ENCODE peak calls at places on chromosomes 3 and 15, in nine cellular contexts. I is HCT116, V is K562, Z is uterus, H is ovary, P is spleen, A is endothelial cell of umbilical vein, Q is tibial nerve, E is heart left ventricle. U is an unnamed sample.
A peak's percentile ranks its signal among the peaks of the same experiment; 100 is the strongest.

GRCh38 chr3:106176734-106177133 is 307.9 kb upstream of the CBLB start:
- DNase-seq in H (no peak), P (no peak), A (peak; percentile 5), E (no peak), Q (no peak), V (no peak), I (no peak), Z (no peak), U (no peak)

GRCh38 chr3:25103391-25103790 is 324.7 kb upstream of the RARB start:
- DNase-seq in P (no peak), Z (no peak), E (no peak), V (no peak), Q (no peak), H (no peak), I (no peak), A (no peak), U (no peak)

GRCh38 chr15:99984491-99985243 is 251.4 kb upstream of the LYSMD4 start:
- DNase-seq in P (no peak), H (no peak), A (no peak), I (no peak), V (no peak), Q (no peak), Z (no peak), E (no peak), U (no peak)

GRCh38 chr3:1600206-1600605 is 498.5 kb upstream of the CNTN4 start:
- DNase-seq in H (no peak), E (no peak), V (no peak), P (peak; percentile 58), Q (no peak), A (no peak), Z (no peak), I (no peak), U (no peak)

GRCh38 chr15:70147778-70148177 is 50.1 kb upstream of the TLE3 start:
- DNase-seq in P (no peak), I (no peak), A (no peak), Q (no peak), Z (no peak), V (no peak), E (no peak), H (no peak), U (no peak)

GRCh38 chr3:127954642-127955041 is 39.6 kb downstream of the KBTBD12 start:
- DNase-seq in E (peak; percentile 80), V (no peak), Q (no peak), A (no peak), P (no peak), H (no peak), I (no peak), Z (no peak), U (no peak)

GRCh38 chr3:14031271-14031670 is 93.4 kb downstream of the CHCHD4 start:
- DNase-seq in P (no peak), Z (no peak), H (no peak), E (no peak), V (no peak), I (no peak), Q (no peak), A (no peak), U (no peak)

GRCh38 chr3:59573911-59574310 is 524.1 kb upstream of the CFAP20DC start:
- DNase-seq in Z (peak; percentile 77), P (no peak), H (peak; percentile 60), E (peak; percentile 56), A (no peak), V (no peak), I (no peak), Q (peak; percentile 48), U (no peak)

GRCh38 chr3:193808317-193808716 is 215.3 kb downstream of the OPA1 start:
- DNase-seq in I (no peak), V (no peak), P (no peak), A (no peak), Z (no peak), H (no peak), Q (no peak), E (no peak), U (no peak)

GRCh38 chr3:36540898-36541518 is 160.7 kb downstream of the STAC start:
- DNase-seq in A (no peak), P (no peak), E (no peak), Z (no peak), I (peak; percentile 12), Q (no peak), H (no peak), V (peak; percentile 10), U (no peak)

GRCh38 chr15:55846108-55846707 is 103.3 kb upstream of the PRTG start:
- DNase-seq in Z (peak; percentile 77), P (no peak), E (no peak), A (peak; percentile 87), I (peak; percentile 57), Q (no peak), V (peak; percentile 50), H (no peak), U (no peak)

GRCh38 chr3:140388525-140388924 is 289.3 kb upstream of the TRIM42 start:
- DNase-seq in Q (no peak), E (no peak), Z (no peak), A (no peak), V (no peak), P (no peak), I (no peak), H (no peak), U (no peak)

GRCh38 chr3:140387244-140387643 is 290.6 kb upstream of the TRIM42 start:
- DNase-seq in Z (no peak), P (no peak), A (no peak), V (no peak), E (no peak), Q (no peak), H (no peak), I (no peak), U (no peak)

GRCh38 chr3:140384028-140384771 is 293.7 kb upstream of the TRIM42 start:
- DNase-seq in I (no peak), Q (no peak), V (no peak), E (no peak), H (peak; percentile 68), A (no peak), P (no peak), Z (no peak), U (no peak)

GRCh38 chr3:140386357-140387100 is 291.3 kb upstream of the TRIM42 start:
- DNase-seq in Q (no peak), Z (peak; percentile 46), P (no peak), H (peak; percentile 82), I (no peak), A (no peak), E (no peak), V (no peak), U (no peak)

GRCh38 chr3:140384876-140385275 is 293.0 kb upstream of the TRIM42 start:
- DNase-seq in Z (no peak), I (no peak), E (no peak), H (no peak), A (no peak), P (no peak), V (no peak), Q (no peak), U (no peak)
- H3K27me3 ChIP-seq in Z (no peaks in the 10 kb centered on the region), I (peaks cover 3% of the 10 kb centered on the region), E (no peaks in the 10 kb centered on the region), H (no peaks in the 10 kb centered on the region), A (no peaks in the 10 kb centered on the region), P (no peaks in the 10 kb centered on the region), V (no peaks in the 10 kb centered on the region), Q (no peaks in the 10 kb centered on the region), U (no peaks in the 10 kb centered on the region)

GRCh38 chr3:186826978-186827857 is 15.3 kb upstream of the ADIPOQ start:
- DNase-seq in E (peak; percentile 83), Z (peak; percentile 54), V (peak; percentile 99), Q (peak; percentile 52), H (peak; percentile 86), I (peak; percentile 49), P (peak; percentile 96), A (peak; percentile 78), U (peak; percentile 74)
- TF ChIP-seq POLR2A in E (peak; percentile 71), Z (peak; percentile 42), V (peak; percentile 79), Q (peak; percentile 32), H (no peak), I (peak; percentile 89), P (no peak), A (peak; percentile 82), U (no peak)

GRCh38 chr15:77654975-77655374 is 22.3 kb upstream of the LINGO1 start:
- DNase-seq in P (no peak), I (peak; percentile 22), Z (no peak), E (no peak), A (no peak), V (peak; percentile 74), H (no peak), Q (no peak), U (no peak)

GRCh38 chr15:77659350-77660321 is 26.9 kb upstream of the LINGO1 start:
- DNase-seq in Q (no peak), V (peak; percentile 91), I (peak; percentile 34), P (no peak), H (peak; percentile 67), Z (no peak), E (peak; percentile 54), A (peak; percentile 22), U (peak; percentile 64)

GRCh38 chr15:77657629-77658238 is 25.0 kb upstream of the LINGO1 start:
- DNase-seq in V (no peak), Z (no peak), H (no peak), I (no peak), E (no peak), A (no peak), P (no peak), Q (no peak), U (no peak)

GRCh38 chr15:77653832-77654480 is 21.2 kb upstream of the LINGO1 start:
- DNase-seq in Z (no peak), P (no peak), V (no peak), E (no peak), Q (no peak), H (no peak), I (no peak), A (no peak), U (no peak)

DNA sequence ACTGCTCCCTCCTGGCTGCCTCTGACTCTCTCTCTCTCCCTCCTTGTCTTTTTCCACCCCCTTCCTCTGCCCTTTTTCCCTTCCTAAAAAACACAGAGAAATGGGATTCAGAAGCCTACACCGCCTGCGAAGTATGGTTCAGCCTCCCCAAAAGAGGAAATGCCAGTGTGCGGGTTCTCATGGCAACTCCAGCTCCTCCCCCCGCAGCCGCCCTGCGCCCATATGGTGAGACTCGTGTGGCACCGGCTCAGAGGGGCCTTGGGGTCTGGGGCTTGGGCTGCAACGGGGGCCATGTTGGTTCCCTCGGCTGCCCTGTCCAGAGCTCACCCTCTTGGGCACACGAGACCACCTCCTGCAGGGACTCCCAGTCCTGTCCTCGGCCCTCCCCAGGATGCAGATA is 23.6 kb upstream of the LINGO1 start:
- DNase-seq in H (no peak), Z (no peak), I (no peak), E (no peak), V (no peak), P (no peak), A (no peak), Q (no peak), U (no peak)
- H3K27me3 ChIP-seq in H (no peaks in the 10 kb centered on the region), Z (no peaks in the 10 kb centered on the region), I (no peaks in the 10 kb centered on the region), E (peaks cover 23% of the 10 kb centered on the region), V (peaks cover 76% of the 10 kb centered on the region), P (peaks cover 71% of the 10 kb centered on the region), A (peaks cover 3% of the 10 kb centered on the region), Q (no peaks in the 10 kb centered on the region), U (no peaks in the 10 kb centered on the region)

GRCh38 chr3:122383915-122384697 is at the start of gene FAM162A:
- DNase-seq in Q (peak; percentile 86), P (peak; percentile 99), E (peak; percentile 96), A (peak; percentile 96), V (peak; percentile 85), I (peak; percentile 88), H (peak; percentile 91), Z (peak; percentile 87), U (peak; percentile 98)

GRCh38 chr3:122377975-122378374 is 5.1 kb downstream of the MIX23 start:
- DNase-seq in A (no peak), V (no peak), I (no peak), Z (no peak), Q (no peak), E (no peak), P (no peak), H (no peak), U (no peak)

GRCh38 chr3:122387709-122388108 is 3.7 kb downstream of the FAM162A start:
- DNase-seq in P (no peak), I (no peak), A (no peak), Q (no peak), Z (no peak), E (no peak), H (no peak), V (no peak), U (no peak)

GRCh38 chr3:122382888-122383666 is at the start of gene MIX23:
- DNase-seq in E (peak; percentile 89), P (peak; percentile 95), V (peak; percentile 82), A (peak; percentile 84), Q (peak; percentile 72), Z (peak; percentile 81), I (peak; percentile 77), H (peak; percentile 89), U (peak; percentile 87)
- TF ChIP-seq POLR2A in E (no peak), P (no peak), V (peak; percentile 80), A (peak; percentile 85), Q (no peak), Z (peak; percentile 15), I (peak; percentile 64), H (peak; percentile 42), U (peak; percentile 65)